ENCODE peak calls at places on chromosomes 12 and 14, in four cellular contexts. One of them, this sample, is unnamed.

GRCh38 chr14:25231006-25231405 is 181.1 kb upstream of the STXBP6 start:
- DNase-seq in upper lobe of right lung: no peak
- DNase-seq in breast epithelium: no peak
- DNase-seq in spleen: no peak
- DNase-seq in this sample: no peak

GRCh38 chr14:47270715-47271114 is 404.7 kb downstream of the MDGA2 start:
- DNase-seq in upper lobe of right lung: no peak
- DNase-seq in breast epithelium: no peak
- DNase-seq in spleen: no peak
- DNase-seq in this sample: no peak

GRCh38 chr12:123813349-123813748 is 51.2 kb downstream of the DNAH10 start:
- DNase-seq in upper lobe of right lung: no peak
- DNase-seq in breast epithelium: no peak
- DNase-seq in spleen: no peak
- DNase-seq in this sample: no peak

GRCh38 chr14:70801836-70802235 is 7.5 kb downstream of the MAP3K9 start:
- DNase-seq in upper lobe of right lung: no peak
- DNase-seq in breast epithelium: no peak
- DNase-seq in spleen: no peak
- DNase-seq in this sample: no peak

GRCh38 chr14:24095196-24096068 is 1.3 kb downstream of the PCK2 start:
- DNase-seq in upper lobe of right lung: peak
- DNase-seq in breast epithelium: no peak
- DNase-seq in spleen: peak
- DNase-seq in this sample: no peak

GRCh38 chr14:20679907-20680306 is 4.5 kb upstream of the RNASE4 start:
- DNase-seq in upper lobe of right lung: no peak
- DNase-seq in breast epithelium: no peak
- DNase-seq in spleen: no peak
- DNase-seq in this sample: no peak

GRCh38 chr14:94101748-94102147 is 8.8 kb upstream of the IFI27 start:
- DNase-seq in upper lobe of right lung: no peak
- DNase-seq in breast epithelium: no peak
- DNase-seq in spleen: no peak
- DNase-seq in this sample: no peak

GRCh38 chr12:14782756-14783155 is 20.5 kb downstream of the WBP11 start:
- DNase-seq in upper lobe of right lung: no peak
- DNase-seq in breast epithelium: no peak
- DNase-seq in spleen: no peak
- DNase-seq in this sample: no peak

GRCh38 chr14:87785868-87786267 is 207.1 kb downstream of the GALC start:
- DNase-seq in upper lobe of right lung: no peak
- DNase-seq in breast epithelium: no peak
- DNase-seq in spleen: no peak
- DNase-seq in this sample: no peak

GRCh38 chr14:38884109-38884508 is 218.9 kb downstream of the SEC23A start:
- DNase-seq in upper lobe of right lung: no peak
- DNase-seq in breast epithelium: no peak
- DNase-seq in spleen: no peak
- DNase-seq in this sample: no peak

GRCh38 chr12:1530592-1531159 is 63.7 kb downstream of the FBXL14 start:
- DNase-seq in upper lobe of right lung: no peak
- DNase-seq in breast epithelium: no peak
- DNase-seq in spleen: no peak
- DNase-seq in this sample: no peak

GRCh38 chr12:124713041-124713435 is 145.6 kb upstream of the NCOR2 start:
- DNase-seq in upper lobe of right lung: peak
- DNase-seq in breast epithelium: no peak
- DNase-seq in spleen: peak
- DNase-seq in this sample: no peak

GRCh38 chr12:63047146-63047545 is 103.9 kb downstream of the AVPR1A start:
- DNase-seq in upper lobe of right lung: no peak
- DNase-seq in breast epithelium: no peak
- DNase-seq in spleen: no peak
- DNase-seq in this sample: no peak

DNA sequence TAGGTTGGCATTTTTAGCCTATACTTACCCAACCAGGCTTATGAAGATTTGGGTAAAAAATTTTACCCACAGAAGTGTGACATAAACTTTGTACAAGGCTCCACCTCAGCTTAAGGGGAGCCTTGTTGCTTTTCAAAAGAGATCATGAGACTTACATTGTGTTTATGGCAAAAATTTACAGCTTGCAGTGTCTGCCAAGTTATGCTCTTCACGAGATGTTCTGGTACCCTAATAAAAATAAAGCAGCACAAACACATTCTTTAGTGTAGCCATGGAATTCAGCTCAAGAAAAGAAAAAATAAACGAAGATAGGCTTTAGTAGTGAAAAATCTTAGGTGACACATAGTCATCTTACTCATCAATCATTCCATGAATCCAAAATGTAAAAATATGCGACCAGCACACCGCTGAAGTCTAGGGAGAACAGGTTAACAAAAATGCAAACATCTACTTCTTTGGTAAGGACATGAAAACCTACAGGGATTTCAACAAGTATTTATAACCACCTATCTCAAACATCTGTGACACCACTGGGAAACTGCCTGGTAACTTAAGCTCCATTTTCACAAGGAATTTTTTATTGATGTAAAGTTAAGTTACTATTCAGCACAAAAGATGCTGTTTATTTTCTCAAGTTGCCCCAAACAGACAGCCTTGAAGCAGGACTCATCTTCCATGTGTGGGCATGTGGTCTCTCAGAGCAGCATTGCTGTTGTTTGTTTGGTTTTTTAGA is 32.9 kb downstream of the DMAC2L start:
- DNase-seq in upper lobe of right lung: no peak
- DNase-seq in breast epithelium: no peak
- DNase-seq in spleen: no peak
- DNase-seq in this sample: no peak
- TF ChIP-seq CTCF in upper lobe of right lung: no peak
- TF ChIP-seq CTCF in breast epithelium: no peak
- TF ChIP-seq CTCF in spleen: no peak
- TF ChIP-seq CTCF in this sample: no peak

GRCh38 chr14:81062816-81063215 is 107.4 kb downstream of the TSHR start:
- DNase-seq in upper lobe of right lung: no peak
- DNase-seq in breast epithelium: no peak
- DNase-seq in spleen: no peak
- DNase-seq in this sample: no peak
- TF ChIP-seq CTCF in upper lobe of right lung: peak
- TF ChIP-seq CTCF in breast epithelium: no peak
- TF ChIP-seq CTCF in spleen: peak
- TF ChIP-seq CTCF in this sample: peak

DNA sequence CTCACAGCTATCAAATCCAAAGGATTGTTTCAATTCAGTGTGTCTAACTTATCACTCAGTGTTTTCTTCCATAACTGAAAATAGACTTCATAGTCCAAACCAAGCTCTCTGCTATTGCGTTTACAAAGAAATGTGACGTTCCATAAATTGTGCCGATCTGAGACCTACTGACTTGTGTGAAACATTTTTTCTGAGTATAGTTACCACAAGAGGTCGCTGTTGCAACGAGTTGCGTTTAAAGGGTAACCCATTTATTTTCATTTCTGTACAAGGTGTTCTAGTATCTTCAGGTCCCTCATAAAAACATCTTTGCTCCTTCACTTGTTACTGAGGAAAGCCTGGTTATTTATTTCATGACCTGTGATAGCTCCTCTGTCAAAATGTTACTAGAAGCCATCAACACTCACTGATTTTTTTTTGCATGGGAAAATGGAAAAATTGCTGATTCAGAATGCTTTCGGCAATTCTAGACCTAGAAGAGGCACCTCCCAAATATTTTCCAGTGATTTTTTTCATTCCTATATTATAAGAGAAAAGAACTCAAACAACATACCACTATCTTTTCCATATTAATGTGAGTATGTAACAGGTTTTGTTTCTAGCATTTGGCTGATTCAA is 60.9 kb upstream of the OR4E1 start:
- DNase-seq in upper lobe of right lung: no peak
- DNase-seq in breast epithelium: no peak
- DNase-seq in spleen: no peak
- DNase-seq in this sample: no peak
- TF ChIP-seq CTCF in upper lobe of right lung: peak
- TF ChIP-seq CTCF in breast epithelium: peak
- TF ChIP-seq CTCF in spleen: no peak
- TF ChIP-seq CTCF in this sample: peak

DNA sequence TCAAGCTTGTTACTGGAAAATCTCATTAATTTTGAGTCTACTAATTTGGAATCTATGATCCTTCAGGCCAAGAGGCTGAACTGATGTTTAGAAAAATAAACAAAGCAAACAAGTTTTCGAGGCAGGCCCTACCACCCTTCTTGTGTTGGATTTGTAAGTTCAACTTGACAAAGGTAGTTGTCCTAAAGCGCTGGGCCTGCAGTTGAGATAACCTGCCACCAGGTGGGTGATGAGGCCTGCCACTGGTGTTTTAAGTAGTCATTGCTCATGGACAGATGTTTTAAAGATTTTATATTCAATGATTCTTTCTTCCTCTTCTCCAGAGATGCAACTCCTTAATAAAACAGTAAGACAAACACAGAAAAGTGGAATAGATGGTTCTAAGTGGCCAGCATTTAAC is 19.4 kb downstream of the ACVRL1 start:
- DNase-seq in upper lobe of right lung: no peak
- DNase-seq in breast epithelium: peak
- DNase-seq in spleen: no peak
- DNase-seq in this sample: no peak
- TF ChIP-seq CTCF in upper lobe of right lung: peak
- TF ChIP-seq CTCF in breast epithelium: peak
- TF ChIP-seq CTCF in spleen: peak
- TF ChIP-seq CTCF in this sample: peak